ENCODE peak calls at places on chromosome 7, in five cellular contexts. M is kidney tubule cell; W is activated T-cell treated with anti-CD3 and anti-CD28 coated beads for 1 hour; X is HT-29; Z is stimulated activated CD4-positive, alpha-beta T cell treated with anti-CD3 and anti-CD28 coated beads, TNF-alpha, amount 100 ng/mL, for 4 hours. D is an unnamed sample.

GRCh38 chr7:135678612-135679575 is 16.6 kb downstream of the STMP1 start:
- DNase-seq in M (peak; percentile 74), W (no peak), X (no peak), Z (no peak), D (peak; percentile 29)

GRCh38 chr7:1085266-1085665 is 2.6 kb upstream of the GPER1 start:
- DNase-seq in M (no peak), W (no peak), X (no peak), Z (no peak), D (no peak)

GRCh38 chr7:197413-198335 is 5.3 kb downstream of the FAM20C start:
- DNase-seq in M (no peak), W (no peak), X (no peak), Z (no peak), D (no peak)

GRCh38 chr7:110156511-110156910 is 934.4 kb upstream of the LRRN3 start:
- DNase-seq in M (no peak), W (no peak), X (no peak), Z (no peak), D (no peak)

GRCh38 chr7:31175672-31176071 is 123.6 kb downstream of the ADCYAP1R1 start:
- DNase-seq in M (peak; percentile 2), W (no peak), X (peak; percentile 45), Z (no peak), D (no peak)

GRCh38 chr7:128448751-128449300 is 6.9 kb upstream of the HILPDA start:
- DNase-seq in M (no peak), W (no peak), X (no peak), Z (no peak), D (no peak)

GRCh38 chr7:159139639-159140038 is 5.0 kb downstream of the VIPR2 start:
- DNase-seq in M (no peak), W (no peak), X (no peak), Z (no peak), D (no peak)

GRCh38 chr7:88835147-88835728 is 39.7 kb upstream of the TEX47 start:
- DNase-seq in M (peak; percentile 49), W (no peak), X (peak; percentile 75), Z (no peak), D (peak; percentile 43)

GRCh38 chr7:98464558-98464940 is 63.7 kb upstream of the BAIAP2L1 start:
- DNase-seq in M (no peak), W (no peak), X (no peak), Z (no peak), D (no peak)

GRCh38 chr7:129258649-129259389 is 34.0 kb downstream of the AHCYL2 start:
- DNase-seq in M (peak; percentile 15), W (no peak), X (no peak), Z (no peak), D (no peak)

GRCh38 chr7:158031820-158032424 is 555.7 kb downstream of the PTPRN2 start:
- DNase-seq in M (no peak), W (no peak), X (no peak), Z (no peak), D (no peak)

GRCh38 chr7:90518630-90519029 is 49.2 kb downstream of the PTTG1IP2 start:
- DNase-seq in M (no peak), W (no peak), X (no peak), Z (no peak), D (no peak)

GRCh38 chr7:134695321-134695860 is 48.7 kb downstream of the BPGM start:
- DNase-seq in M (no peak), W (no peak), X (no peak), Z (no peak), D (no peak)

GRCh38 chr7:132406039-132406438 is 170.2 kb downstream of the PLXNA4 start:
- DNase-seq in M (no peak), W (no peak), X (no peak), Z (no peak), D (no peak)

GRCh38 chr7:93055543-93056107 is 62.2 kb downstream of the SAMD9 start:
- DNase-seq in M (peak; percentile 68), W (no peak), X (peak; percentile 63), Z (no peak), D (peak; percentile 75)

GRCh38 chr7:12703881-12704280 is 16.4 kb downstream of the ARL4A start:
- DNase-seq in M (no peak), W (no peak), X (no peak), Z (no peak), D (no peak)

GRCh38 chr7:12389089-12389700 is 14.5 kb downstream of the VWDE start:
- DNase-seq in M (peak; percentile 57), W (peak; percentile 4), X (peak; percentile 72), Z (no peak), D (peak; percentile 12)

GRCh38 chr7:70402069-70402468 is 729.9 kb upstream of the GALNT17 start:
- DNase-seq in M (no peak), W (no peak), X (no peak), Z (no peak), D (no peak)

GRCh38 chr7:155527664-155528063 is 18.7 kb downstream of the CNPY1 start:
- DNase-seq in M (no peak), W (no peak), X (no peak), Z (no peak), D (no peak)

GRCh38 chr7:131164025-131164899 is 163.4 kb upstream of the MKLN1 start:
- DNase-seq in M (peak; percentile 95), W (no peak), X (peak; percentile 11), Z (no peak), D (peak; percentile 95)

GRCh38 chr7:67423058-67423457 is 426.4 kb downstream of the TYW1 start:
- DNase-seq in M (no peak), W (no peak), X (no peak), Z (no peak), D (no peak)

GRCh38 chr7:101954494-101954893 is 137.1 kb downstream of the CUX1 start:
- DNase-seq in M (no peak), W (no peak), X (no peak), Z (no peak), D (no peak)

GRCh38 chr7:25032774-25033743 is 53.1 kb upstream of the OSBPL3 start:
- DNase-seq in M (peak; percentile 17), W (no peak), X (no peak), Z (no peak), D (no peak)

GRCh38 chr7:155860840-155861479 is 48.7 kb upstream of the SHH start:
- DNase-seq in M (peak; percentile 74), W (no peak), X (peak; percentile 47), Z (no peak), D (peak; percentile 74)

GRCh38 chr7:143396182-143396581 is 12.5 kb downstream of the EPHA1 start:
- DNase-seq in M (no peak), W (no peak), X (no peak), Z (no peak), D (no peak)

GRCh38 chr7:52088008-52088787 is 771.6 kb upstream of the COBL start:
- DNase-seq in M (no peak), W (no peak), X (no peak), Z (no peak), D (no peak)

GRCh38 chr7:19464241-19464640 is 244.6 kb downstream of the POLR1F start:
- DNase-seq in M (no peak), W (no peak), X (no peak), Z (no peak), D (no peak)

D was measured in kidney glomerular epithelial cell.